ENCODE peak calls at places on chromosomes 13 and 19, in four cellular contexts. V is breast epithelium; I is left cardiac atrium; F is activated CD8-positive, alpha-beta memory T cell treated with anti-CD3 and anti-CD28 coated beads for 4 hours. E is an unnamed sample.

GRCh38 chr19:47049307-47049700 is 880 bp upstream of the TMEM160 start:
- DNase-seq in V (no peak), I (no peak), F (no peak), E (peak)

GRCh38 chr13:35700661-35701060 is 224.2 kb upstream of the MAB21L1 start:
- DNase-seq in V (no peak), I (no peak), F (no peak), E (no peak)

GRCh38 chr13:98970293-98970692 is 7.6 kb downstream of the DOCK9 start:
- DNase-seq in V (no peak), I (peak), F (no peak), E (no peak)

GRCh38 chr13:39688699-39689405 is 33.4 kb downstream of the COG6 start:
- DNase-seq in V (no peak), I (no peak), F (no peak), E (no peak)

GRCh38 chr13:79385694-79386093 is 20.4 kb downstream of the RBM26 start:
- DNase-seq in V (no peak), I (no peak), F (no peak), E (no peak)

GRCh38 chr19:1260749-1261511 is 8.2 kb upstream of the CIRBP start:
- DNase-seq in V (peak), I (peak), F (peak), E (peak)

GRCh38 chr13:47661076-47661475 is 340.0 kb downstream of the SUCLA2 start:
- DNase-seq in V (no peak), I (no peak), F (no peak), E (no peak)

GRCh38 chr19:44891016-44891882 is at the start of gene TOMM40:
- DNase-seq in V (no peak), I (peak), F (peak), E (peak)

GRCh38 chr19:38433268-38433733 is at the start of gene RYR1:
- DNase-seq in V (no peak), I (peak), F (no peak), E (peak)

GRCh38 chr13:112874751-112875300 is 94.2 kb upstream of the MCF2L start:
- DNase-seq in V (no peak), I (no peak), F (no peak), E (no peak)

GRCh38 chr19:16001481-16002312 is 52.9 kb downstream of the OR10H4 start:
- DNase-seq in V (no peak), I (no peak), F (no peak), E (no peak)

GRCh38 chr19:33821871-33822270 is 25.2 kb downstream of the KCTD15 start:
- DNase-seq in V (no peak), I (no peak), F (no peak), E (no peak)

GRCh38 chr13:29550589-29550988 is 44.9 kb downstream of the SLC7A1 start:
- DNase-seq in V (no peak), I (no peak), F (no peak), E (no peak)

GRCh38 chr19:1394252-1395193 is 6.8 kb downstream of the GAMT start:
- DNase-seq in V (no peak), I (no peak), F (no peak), E (no peak)

GRCh38 chr13:45341799-45342584 is 1.0 kb upstream of the TPT1 start:
- DNase-seq in V (no peak), I (peak), F (no peak), E (no peak)

GRCh38 chr13:76929320-76929719 is 19.0 kb upstream of the ACOD1 start:
- DNase-seq in V (no peak), I (no peak), F (no peak), E (no peak)

GRCh38 chr19:8615813-8616596 is 5.5 kb upstream of the ADAMTS10 start:
- DNase-seq in V (no peak), I (peak), F (no peak), E (peak)

GRCh38 chr13:59747529-59747928 is 416.2 kb downstream of the DIAPH3 start:
- DNase-seq in V (no peak), I (no peak), F (no peak), E (peak)

GRCh38 chr19:7679017-7679720 is 1.5 kb upstream of the TRAPPC5 start:
- DNase-seq in V (no peak), I (no peak), F (peak), E (no peak)

GRCh38 chr19:46784262-46785053 is 3.9 kb downstream of the SLC1A5 start:
- DNase-seq in V (peak), I (peak), F (no peak), E (peak)